ENCODE peak calls at places on chromosomes 16 and 17, in five cellular contexts. One of them, this sample, is unnamed.

GRCh38 chr16:5056347-5056746 is 9.4 kb downstream of the C16orf89 start:
- DNase-seq in astrocyte of the hippocampus: peak; percentile 18
- DNase-seq in stimulated activated CD4-positive, alpha-beta T cell treated with anti-CD3 and anti-CD28 coated beads, Interleukin-1b, Interleukin-23, amount 100 ng/mL, for 48 hours: peak; percentile 49
- DNase-seq in activated CD4-positive, alpha-beta T cell treated with anti-CD3 and anti-CD28 coated beads, Interleukin-2, amount 50 U/mL, for 1 hour: peak; percentile 32
- DNase-seq in H9: peak; percentile 81
- DNase-seq in this sample: peak; percentile 18

GRCh38 chr16:69620564-69620963 is 54.8 kb downstream of the NFAT5 start:
- DNase-seq in astrocyte of the hippocampus: no peak
- DNase-seq in stimulated activated CD4-positive, alpha-beta T cell treated with anti-CD3 and anti-CD28 coated beads, Interleukin-1b, Interleukin-23, amount 100 ng/mL, for 48 hours: no peak
- DNase-seq in activated CD4-positive, alpha-beta T cell treated with anti-CD3 and anti-CD28 coated beads, Interleukin-2, amount 50 U/mL, for 1 hour: no peak
- DNase-seq in H9: no peak
- DNase-seq in this sample: no peak

GRCh38 chr16:3004781-3005284 is 7.9 kb upstream of the CLDN9 start:
- DNase-seq in astrocyte of the hippocampus: no peak
- DNase-seq in stimulated activated CD4-positive, alpha-beta T cell treated with anti-CD3 and anti-CD28 coated beads, Interleukin-1b, Interleukin-23, amount 100 ng/mL, for 48 hours: no peak
- DNase-seq in activated CD4-positive, alpha-beta T cell treated with anti-CD3 and anti-CD28 coated beads, Interleukin-2, amount 50 U/mL, for 1 hour: no peak
- DNase-seq in H9: peak; percentile 71
- DNase-seq in this sample: no peak

GRCh38 chr17:16406742-16407674 is 8.4 kb upstream of the TRPV2 start:
- DNase-seq in astrocyte of the hippocampus: peak; percentile 76
- DNase-seq in stimulated activated CD4-positive, alpha-beta T cell treated with anti-CD3 and anti-CD28 coated beads, Interleukin-1b, Interleukin-23, amount 100 ng/mL, for 48 hours: no peak
- DNase-seq in activated CD4-positive, alpha-beta T cell treated with anti-CD3 and anti-CD28 coated beads, Interleukin-2, amount 50 U/mL, for 1 hour: no peak
- DNase-seq in H9: peak; percentile 96
- DNase-seq in this sample: no peak

GRCh38 chr16:84839054-84839453 is 19.3 kb downstream of the CRISPLD2 start:
- DNase-seq in astrocyte of the hippocampus: peak; percentile 80
- DNase-seq in stimulated activated CD4-positive, alpha-beta T cell treated with anti-CD3 and anti-CD28 coated beads, Interleukin-1b, Interleukin-23, amount 100 ng/mL, for 48 hours: no peak
- DNase-seq in activated CD4-positive, alpha-beta T cell treated with anti-CD3 and anti-CD28 coated beads, Interleukin-2, amount 50 U/mL, for 1 hour: no peak
- DNase-seq in H9: no peak
- DNase-seq in this sample: no peak

GRCh38 chr17:66348605-66349165 is 46.3 kb downstream of the PRKCA start:
- DNase-seq in astrocyte of the hippocampus: peak; percentile 81
- DNase-seq in stimulated activated CD4-positive, alpha-beta T cell treated with anti-CD3 and anti-CD28 coated beads, Interleukin-1b, Interleukin-23, amount 100 ng/mL, for 48 hours: peak; percentile 21
- DNase-seq in activated CD4-positive, alpha-beta T cell treated with anti-CD3 and anti-CD28 coated beads, Interleukin-2, amount 50 U/mL, for 1 hour: no peak
- DNase-seq in H9: no peak
- DNase-seq in this sample: peak; percentile 58

GRCh38 chr17:46003907-46004748 is 5.1 kb downstream of the STH start:
- DNase-seq in astrocyte of the hippocampus: peak; percentile 73
- DNase-seq in stimulated activated CD4-positive, alpha-beta T cell treated with anti-CD3 and anti-CD28 coated beads, Interleukin-1b, Interleukin-23, amount 100 ng/mL, for 48 hours: no peak
- DNase-seq in activated CD4-positive, alpha-beta T cell treated with anti-CD3 and anti-CD28 coated beads, Interleukin-2, amount 50 U/mL, for 1 hour: no peak
- DNase-seq in H9: no peak
- DNase-seq in this sample: no peak

GRCh38 chr16:83113317-83113716 is 486.5 kb downstream of the CDH13 start:
- DNase-seq in astrocyte of the hippocampus: peak; percentile 22
- DNase-seq in stimulated activated CD4-positive, alpha-beta T cell treated with anti-CD3 and anti-CD28 coated beads, Interleukin-1b, Interleukin-23, amount 100 ng/mL, for 48 hours: no peak
- DNase-seq in activated CD4-positive, alpha-beta T cell treated with anti-CD3 and anti-CD28 coated beads, Interleukin-2, amount 50 U/mL, for 1 hour: no peak
- DNase-seq in H9: peak; percentile 71
- DNase-seq in this sample: no peak

GRCh38 chr16:20910781-20911321 is 10.3 kb downstream of the LYRM1 start:
- DNase-seq in astrocyte of the hippocampus: peak; percentile 66
- DNase-seq in stimulated activated CD4-positive, alpha-beta T cell treated with anti-CD3 and anti-CD28 coated beads, Interleukin-1b, Interleukin-23, amount 100 ng/mL, for 48 hours: no peak
- DNase-seq in activated CD4-positive, alpha-beta T cell treated with anti-CD3 and anti-CD28 coated beads, Interleukin-2, amount 50 U/mL, for 1 hour: no peak
- DNase-seq in H9: no peak
- DNase-seq in this sample: peak; percentile 97

GRCh38 chr17:38325221-38325851 is 18.4 kb downstream of the GPR179 start:
- DNase-seq in astrocyte of the hippocampus: no peak
- DNase-seq in stimulated activated CD4-positive, alpha-beta T cell treated with anti-CD3 and anti-CD28 coated beads, Interleukin-1b, Interleukin-23, amount 100 ng/mL, for 48 hours: no peak
- DNase-seq in activated CD4-positive, alpha-beta T cell treated with anti-CD3 and anti-CD28 coated beads, Interleukin-2, amount 50 U/mL, for 1 hour: no peak
- DNase-seq in H9: peak; percentile 45
- DNase-seq in this sample: no peak

GRCh38 chr17:7019839-7020519 is 2.9 kb upstream of the BCL6B start:
- DNase-seq in astrocyte of the hippocampus: peak; percentile 86
- DNase-seq in stimulated activated CD4-positive, alpha-beta T cell treated with anti-CD3 and anti-CD28 coated beads, Interleukin-1b, Interleukin-23, amount 100 ng/mL, for 48 hours: no peak
- DNase-seq in activated CD4-positive, alpha-beta T cell treated with anti-CD3 and anti-CD28 coated beads, Interleukin-2, amount 50 U/mL, for 1 hour: no peak
- DNase-seq in H9: peak; percentile 76
- DNase-seq in this sample: no peak

GRCh38 chr16:27177031-27177774 is 26.1 kb upstream of the KDM8 start:
- DNase-seq in astrocyte of the hippocampus: peak; percentile 42
- DNase-seq in stimulated activated CD4-positive, alpha-beta T cell treated with anti-CD3 and anti-CD28 coated beads, Interleukin-1b, Interleukin-23, amount 100 ng/mL, for 48 hours: peak; percentile 52
- DNase-seq in activated CD4-positive, alpha-beta T cell treated with anti-CD3 and anti-CD28 coated beads, Interleukin-2, amount 50 U/mL, for 1 hour: no peak
- DNase-seq in H9: no peak
- DNase-seq in this sample: peak; percentile 80

GRCh38 chr16:11681526-11681925 is 13.3 kb downstream of the SNN start:
- DNase-seq in astrocyte of the hippocampus: no peak
- DNase-seq in stimulated activated CD4-positive, alpha-beta T cell treated with anti-CD3 and anti-CD28 coated beads, Interleukin-1b, Interleukin-23, amount 100 ng/mL, for 48 hours: no peak
- DNase-seq in activated CD4-positive, alpha-beta T cell treated with anti-CD3 and anti-CD28 coated beads, Interleukin-2, amount 50 U/mL, for 1 hour: no peak
- DNase-seq in H9: no peak
- DNase-seq in this sample: no peak

GRCh38 chr16:870856-871561 is 70.5 kb upstream of the GNG13 start:
- DNase-seq in astrocyte of the hippocampus: no peak
- DNase-seq in stimulated activated CD4-positive, alpha-beta T cell treated with anti-CD3 and anti-CD28 coated beads, Interleukin-1b, Interleukin-23, amount 100 ng/mL, for 48 hours: no peak
- DNase-seq in activated CD4-positive, alpha-beta T cell treated with anti-CD3 and anti-CD28 coated beads, Interleukin-2, amount 50 U/mL, for 1 hour: no peak
- DNase-seq in H9: no peak
- DNase-seq in this sample: no peak

GRCh38 chr17:14458724-14459123 is 157.8 kb downstream of the HS3ST3B1 start:
- DNase-seq in astrocyte of the hippocampus: no peak
- DNase-seq in stimulated activated CD4-positive, alpha-beta T cell treated with anti-CD3 and anti-CD28 coated beads, Interleukin-1b, Interleukin-23, amount 100 ng/mL, for 48 hours: no peak
- DNase-seq in activated CD4-positive, alpha-beta T cell treated with anti-CD3 and anti-CD28 coated beads, Interleukin-2, amount 50 U/mL, for 1 hour: no peak
- DNase-seq in H9: no peak
- DNase-seq in this sample: no peak

GRCh38 chr17:80780381-80781187 is 211.1 kb upstream of the CHMP6 start:
- DNase-seq in astrocyte of the hippocampus: no peak
- DNase-seq in stimulated activated CD4-positive, alpha-beta T cell treated with anti-CD3 and anti-CD28 coated beads, Interleukin-1b, Interleukin-23, amount 100 ng/mL, for 48 hours: peak; percentile 67
- DNase-seq in activated CD4-positive, alpha-beta T cell treated with anti-CD3 and anti-CD28 coated beads, Interleukin-2, amount 50 U/mL, for 1 hour: no peak
- DNase-seq in H9: no peak
- DNase-seq in this sample: no peak

This sample was measured in foreskin keratinocyte.